ENCODE peak calls at places on chromosomes 1 and 21, in five cellular contexts. One of them, this sample, is unnamed.

GRCh38 chr1:76254165-76255043 is 179.9 kb downstream of the ST6GALNAC3 start:
- DNase-seq in iris pigment epithelial cell: peak; percentile 6
- DNase-seq in iPS-NIHi11: no peak
- DNase-seq in amniotic stem cell: peak; percentile 46
- DNase-seq in GM10248: no peak
- DNase-seq in this sample: no peak

GRCh38 chr21:19853061-19853460 is 1145.1 kb upstream of the NCAM2 start:
- DNase-seq in GM10248: no peak
- DNase-seq in amniotic stem cell: no peak
- DNase-seq in iPS-NIHi11: no peak
- DNase-seq in iris pigment epithelial cell: no peak
- DNase-seq in this sample: no peak

GRCh38 chr1:240271081-240271480 is 179.4 kb downstream of the FMN2 start:
- DNase-seq in GM10248: no peak
- DNase-seq in iPS-NIHi11: no peak
- DNase-seq in iris pigment epithelial cell: no peak
- DNase-seq in amniotic stem cell: no peak
- DNase-seq in this sample: no peak

GRCh38 chr1:178973671-178974091 is 52.0 kb upstream of the FAM20B start:
- DNase-seq in iPS-NIHi11: no peak
- DNase-seq in amniotic stem cell: no peak
- DNase-seq in GM10248: no peak
- DNase-seq in iris pigment epithelial cell: no peak
- DNase-seq in this sample: no peak

GRCh38 chr21:37043818-37044217 is 29.1 kb downstream of the PIGP start:
- DNase-seq in iPS-NIHi11: no peak
- DNase-seq in amniotic stem cell: no peak
- DNase-seq in iris pigment epithelial cell: no peak
- DNase-seq in GM10248: no peak
- DNase-seq in this sample: no peak

GRCh38 chr1:10057305-10057704 is 24.5 kb downstream of the UBE4B start:
- DNase-seq in amniotic stem cell: no peak
- DNase-seq in GM10248: no peak
- DNase-seq in iPS-NIHi11: no peak
- DNase-seq in iris pigment epithelial cell: peak; percentile 48
- DNase-seq in this sample: no peak

GRCh38 chr1:181255270-181255929 is 166.9 kb downstream of the IER5 start:
- DNase-seq in iPS-NIHi11: no peak
- DNase-seq in amniotic stem cell: peak; percentile 78
- DNase-seq in iris pigment epithelial cell: peak; percentile 97
- DNase-seq in GM10248: no peak
- DNase-seq in this sample: peak; percentile 90

GRCh38 chr1:78919150-78919549 is 87.4 kb downstream of the ADGRL4 start:
- DNase-seq in iris pigment epithelial cell: no peak
- DNase-seq in GM10248: no peak
- DNase-seq in iPS-NIHi11: peak; percentile 31
- DNase-seq in amniotic stem cell: no peak
- DNase-seq in this sample: no peak

GRCh38 chr1:20153000-20153418 is 13.9 kb downstream of the PLA2G2F start:
- DNase-seq in iris pigment epithelial cell: no peak
- DNase-seq in amniotic stem cell: no peak
- DNase-seq in iPS-NIHi11: peak; percentile 56
- DNase-seq in GM10248: no peak
- DNase-seq in this sample: no peak

GRCh38 chr1:231869364-231869763 is 242.8 kb downstream of the DISC1 start:
- DNase-seq in iPS-NIHi11: no peak
- DNase-seq in amniotic stem cell: no peak
- DNase-seq in GM10248: no peak
- DNase-seq in iris pigment epithelial cell: no peak
- DNase-seq in this sample: no peak

GRCh38 chr1:37360011-37360410 is 114.4 kb upstream of the ZC3H12A start:
- DNase-seq in amniotic stem cell: no peak
- DNase-seq in GM10248: no peak
- DNase-seq in iPS-NIHi11: no peak
- DNase-seq in iris pigment epithelial cell: no peak
- DNase-seq in this sample: no peak

GRCh38 chr21:34166468-34166867 is 93.1 kb downstream of the MRPS6 start:
- DNase-seq in GM10248: no peak
- DNase-seq in iPS-NIHi11: no peak
- DNase-seq in iris pigment epithelial cell: no peak
- DNase-seq in amniotic stem cell: no peak
- DNase-seq in this sample: no peak

GRCh38 chr1:99397029-99397428 is 132.7 kb downstream of the PLPPR4 start:
- DNase-seq in amniotic stem cell: no peak
- DNase-seq in iris pigment epithelial cell: peak; percentile 6
- DNase-seq in iPS-NIHi11: peak; percentile 7
- DNase-seq in GM10248: no peak
- DNase-seq in this sample: peak; percentile 24

GRCh38 chr1:43968348-43968948 is 1.4 kb upstream of the DPH2 start:
- DNase-seq in iris pigment epithelial cell: peak; percentile 31
- DNase-seq in iPS-NIHi11: peak; percentile 82
- DNase-seq in amniotic stem cell: no peak
- DNase-seq in GM10248: no peak
- DNase-seq in this sample: no peak